ENCODE peak calls at places on chromosomes 13 and 19, in five cellular contexts. F is A549; H is tibial nerve; K is BJ; Z is CD4-positive, alpha-beta T cell. A is an unnamed sample.

GRCh38 chr13:98180092-98180491 is 3.0 kb upstream of the RNF113B start:
- DNase-seq in F (no peak), H (no peak), K (no peak), Z (no peak), A (no peak)

GRCh38 chr13:93956416-93956815 is 523.1 kb downstream of the DCT start:
- DNase-seq in F (no peak), H (no peak), K (no peak), Z (no peak), A (no peak)

GRCh38 chr13:113084094-113084942 is 21.3 kb upstream of the F7 start:
- DNase-seq in F (no peak), H (no peak), K (no peak), Z (no peak), A (no peak)

GRCh38 chr13:61286148-61286745 is 129.4 kb downstream of the PCDH20 start:
- DNase-seq in F (peak), H (no peak), K (no peak), Z (no peak), A (peak)

GRCh38 chr13:21043898-21044297 is 17.5 kb downstream of the LATS2 start:
- DNase-seq in F (no peak), H (no peak), K (peak), Z (no peak), A (no peak)

GRCh38 chr13:99617474-99618255 is 116.4 kb downstream of the TM9SF2 start:
- DNase-seq in F (peak), H (peak), K (no peak), Z (peak), A (peak)

GRCh38 chr13:78603240-78603947 is at the start of gene POU4F1:
- DNase-seq in F (peak), H (no peak), K (no peak), Z (peak), A (peak)

GRCh38 chr13:98629055-98629454 is 52.1 kb upstream of the STK24 start:
- DNase-seq in F (no peak), H (no peak), K (no peak), Z (no peak), A (no peak)

GRCh38 chr19:43595605-43595998 is 332 bp downstream of the IRGQ start:
- DNase-seq in F (no peak), H (no peak), K (no peak), Z (no peak), A (no peak)

GRCh38 chr19:45344621-45345505 is 4.3 kb downstream of the KLC3 start:
- DNase-seq in F (no peak), H (no peak), K (no peak), Z (no peak), A (no peak)

GRCh38 chr13:49540552-49540951 is 44.8 kb downstream of the PHF11 start:
- DNase-seq in F (no peak), H (no peak), K (no peak), Z (no peak), A (no peak)

GRCh38 chr19:6216996-6217751 is 62.6 kb downstream of the MLLT1 start:
- DNase-seq in F (no peak), H (no peak), K (no peak), Z (no peak), A (peak)

GRCh38 chr19:39833464-39834286 is at the start of gene DYRK1B:
- DNase-seq in F (peak), H (peak), K (peak), Z (peak), A (peak)

GRCh38 chr13:84455143-84455905 is 573.0 kb upstream of the SLITRK1 start:
- DNase-seq in F (no peak), H (no peak), K (no peak), Z (no peak), A (peak)

GRCh38 chr13:110509971-110510786 is 51.3 kb downstream of the RAB20 start:
- DNase-seq in F (no peak), H (no peak), K (no peak), Z (no peak), A (no peak)

GRCh38 chr19:23283925-23284324 is 33.7 kb upstream of the ZNF724 start:
- DNase-seq in F (peak), H (peak), K (no peak), Z (peak), A (peak)

GRCh38 chr19:11887618-11888531 is at the start of gene ZNF69:
- DNase-seq in F (no peak), H (peak), K (peak), Z (peak), A (peak)
- TF ChIP-seq CTCF in F (no peak), H (peak), K (peak), Z (no peak), A (peak)

GRCh38 chr19:8335343-8336071 is 7.6 kb downstream of the KANK3 start:
- DNase-seq in F (peak), H (no peak), K (no peak), Z (peak), A (peak)
- TF ChIP-seq CTCF in F (peak), H (no peak), K (no peak), Z (no peak), A (peak)

DNA sequence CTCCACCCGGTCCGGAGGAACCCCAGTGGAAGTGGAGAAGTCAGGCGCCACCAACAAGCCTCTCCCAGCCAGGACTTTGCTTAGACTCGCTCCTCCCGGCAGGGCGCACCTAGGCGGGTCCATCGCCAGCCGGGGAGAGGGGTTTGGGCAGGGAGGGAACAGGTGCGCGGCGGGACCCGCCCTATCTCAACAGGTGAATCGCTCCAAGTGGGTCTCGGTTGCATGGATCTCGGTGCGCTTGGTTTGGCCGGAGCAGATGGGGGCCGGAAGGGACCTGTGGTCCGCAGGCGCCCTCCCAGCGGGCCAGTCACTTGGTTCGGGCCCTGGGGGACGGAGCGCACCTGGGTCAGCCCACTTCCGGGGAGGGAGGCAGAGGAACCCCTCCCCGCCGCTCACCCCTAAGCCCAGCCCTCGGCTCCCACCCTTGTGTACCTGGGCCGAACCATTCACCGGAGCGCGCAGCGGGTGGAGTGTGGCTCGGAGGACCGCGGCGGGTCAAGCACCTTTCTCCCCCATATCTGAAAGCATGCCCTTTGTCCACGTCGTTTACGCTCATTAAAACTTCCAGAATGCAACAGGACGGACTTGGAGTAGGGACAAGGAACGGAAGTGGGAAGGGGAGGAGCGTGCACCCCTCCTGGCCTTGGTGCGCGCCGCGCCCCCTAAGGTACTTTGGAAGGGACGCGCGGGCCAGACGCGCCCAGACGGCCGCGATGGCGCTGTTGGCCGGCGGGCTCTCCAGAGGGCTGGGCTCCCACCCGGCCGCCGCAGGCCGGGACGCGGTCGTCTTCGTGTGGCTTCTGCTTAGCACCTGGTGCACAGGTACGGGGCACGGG is at the start of gene LSR:
- DNase-seq in F (peak), H (no peak), K (no peak), Z (peak), A (no peak)
- TF ChIP-seq CTCF in F (no peak), H (no peak), K (no peak), Z (no peak), A (no peak)

GRCh38 chr19:38737921-38738731 is 6.1 kb downstream of the CAPN12 start:
- DNase-seq in F (no peak), H (no peak), K (no peak), Z (no peak), A (no peak)
- TF ChIP-seq CTCF in F (no peak), H (no peak), K (no peak), Z (no peak), A (no peak)

DNA sequence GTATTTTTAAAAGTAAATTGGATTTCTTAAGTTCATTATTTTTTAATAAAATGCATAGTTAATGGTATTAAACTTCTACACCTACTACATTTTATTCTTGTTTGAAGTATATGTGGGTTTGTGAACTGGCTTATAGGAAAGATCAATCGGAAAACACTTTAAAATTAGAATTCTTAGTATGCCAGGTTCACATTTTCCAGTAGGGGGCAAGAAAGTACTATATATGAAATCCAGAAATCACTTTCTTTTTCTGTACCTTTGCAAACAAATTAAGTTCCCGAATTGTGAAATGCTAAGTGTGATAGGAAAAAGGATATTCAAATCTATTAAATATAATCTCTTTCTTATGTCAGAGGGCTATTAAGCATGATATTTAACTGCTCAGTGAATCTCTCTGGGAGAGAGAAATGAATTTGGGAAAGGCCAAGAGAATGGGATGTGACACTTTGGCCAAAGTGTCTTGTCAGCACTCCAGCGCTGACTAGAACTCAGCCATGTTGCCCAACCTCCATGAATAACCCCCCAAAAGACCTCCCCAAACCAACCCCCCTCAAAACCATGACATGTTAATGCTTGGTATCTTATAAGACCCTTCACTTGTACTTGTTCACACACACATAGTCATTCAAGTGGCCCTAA is 122.6 kb upstream of the SLC10A2 start:
- DNase-seq in F (peak), H (no peak), K (no peak), Z (no peak), A (peak)
- TF ChIP-seq CTCF in F (peak), H (peak), K (peak), Z (no peak), A (peak)

GRCh38 chr19:50154529-50154928 is 8.6 kb downstream of the IZUMO2 start:
- DNase-seq in F (no peak), H (no peak), K (no peak), Z (no peak), A (no peak)

GRCh38 chr19:50152578-50152977 is 10.5 kb downstream of the IZUMO2 start:
- DNase-seq in F (no peak), H (no peak), K (no peak), Z (no peak), A (no peak)

GRCh38 chr19:50158577-50158976 is 4.5 kb downstream of the IZUMO2 start:
- DNase-seq in F (peak), H (no peak), K (no peak), Z (no peak), A (no peak)

GRCh38 chr19:50159078-50159477 is 4.0 kb downstream of the IZUMO2 start:
- DNase-seq in F (no peak), H (no peak), K (no peak), Z (no peak), A (no peak)

GRCh38 chr19:50155520-50156109 is 7.5 kb downstream of the IZUMO2 start:
- DNase-seq in F (peak), H (no peak), K (no peak), Z (no peak), A (no peak)
- TF ChIP-seq CTCF in F (peak), H (no peak), K (no peak), Z (no peak), A (peak)

A was measured in SK-N-SH.